ENCODE peak calls at places on chromosomes 5 and 9, in five cellular contexts. One of them, this sample, is unnamed.

GRCh38 chr9:12765399-12765798 is 9.4 kb upstream of the LURAP1L start:
- DNase-seq in GM12878: no peak
- DNase-seq in HepG2: no peak
- DNase-seq in K562: no peak
- DNase-seq in H1: no peak
- DNase-seq in this sample: no peak

GRCh38 chr9:100602302-100602930 is 24.5 kb downstream of the CAVIN4 start:
- DNase-seq in H1: no peak
- DNase-seq in K562: peak
- DNase-seq in GM12878: no peak
- DNase-seq in HepG2: peak
- DNase-seq in this sample: no peak

GRCh38 chr9:5843450-5844249 is 10.7 kb upstream of the ERMP1 start:
- DNase-seq in K562: no peak
- DNase-seq in HepG2: peak
- DNase-seq in GM12878: no peak
- DNase-seq in H1: no peak
- DNase-seq in this sample: no peak

GRCh38 chr9:18569941-18570630 is 96.1 kb downstream of the ADAMTSL1 start:
- DNase-seq in GM12878: no peak
- DNase-seq in HepG2: no peak
- DNase-seq in H1: no peak
- DNase-seq in K562: no peak
- DNase-seq in this sample: no peak

GRCh38 chr5:123879071-123879470 is 367.1 kb downstream of the CSNK1G3 start:
- DNase-seq in H1: no peak
- DNase-seq in HepG2: no peak
- DNase-seq in GM12878: no peak
- DNase-seq in K562: no peak
- DNase-seq in this sample: no peak

GRCh38 chr9:110588296-110588695 is 8.8 kb upstream of the SVEP1 start:
- DNase-seq in K562: no peak
- DNase-seq in HepG2: no peak
- DNase-seq in H1: no peak
- DNase-seq in GM12878: no peak
- DNase-seq in this sample: no peak

GRCh38 chr9:112332977-112333638 is at the start of gene PTBP3:
- DNase-seq in H1: no peak
- DNase-seq in GM12878: no peak
- DNase-seq in K562: peak
- DNase-seq in HepG2: peak
- DNase-seq in this sample: peak

GRCh38 chr9:127788337-127789011 is 2.6 kb downstream of the CDK9 start:
- DNase-seq in HepG2: no peak
- DNase-seq in H1: no peak
- DNase-seq in GM12878: no peak
- DNase-seq in K562: no peak
- DNase-seq in this sample: no peak

GRCh38 chr5:81393430-81393782 is 528 bp downstream of the ACOT12 start:
- DNase-seq in K562: no peak
- DNase-seq in GM12878: no peak
- DNase-seq in HepG2: no peak
- DNase-seq in H1: no peak
- DNase-seq in this sample: no peak

GRCh38 chr5:108919591-108920326 is 172.1 kb downstream of the FER start:
- DNase-seq in K562: no peak
- DNase-seq in GM12878: no peak
- DNase-seq in HepG2: no peak
- DNase-seq in H1: no peak
- DNase-seq in this sample: no peak

GRCh38 chr9:11023201-11023600 is 410.4 kb upstream of the PTPRD start:
- DNase-seq in GM12878: no peak
- DNase-seq in H1: no peak
- DNase-seq in HepG2: no peak
- DNase-seq in K562: no peak
- DNase-seq in this sample: no peak

GRCh38 chr9:136059321-136059791 is 35.7 kb downstream of the NACC2 start:
- DNase-seq in H1: no peak
- DNase-seq in HepG2: no peak
- DNase-seq in K562: no peak
- DNase-seq in GM12878: no peak
- DNase-seq in this sample: peak

GRCh38 chr9:123614503-123615258 is 258.7 kb downstream of the CRB2 start:
- DNase-seq in K562: no peak
- DNase-seq in HepG2: no peak
- DNase-seq in H1: no peak
- DNase-seq in GM12878: no peak
- DNase-seq in this sample: no peak

GRCh38 chr9:93091056-93091452 is 5.0 kb upstream of the CARD19 start:
- DNase-seq in HepG2: no peak
- DNase-seq in K562: no peak
- DNase-seq in GM12878: no peak
- DNase-seq in H1: no peak
- DNase-seq in this sample: no peak

GRCh38 chr9:14962193-14962899 is 52.1 kb upstream of the FREM1 start:
- DNase-seq in GM12878: no peak
- DNase-seq in H1: no peak
- DNase-seq in HepG2: no peak
- DNase-seq in K562: no peak
- DNase-seq in this sample: no peak

GRCh38 chr5:140806834-140807775 is at the start of gene PCDHA4:
- DNase-seq in HepG2: peak
- DNase-seq in GM12878: no peak
- DNase-seq in H1: no peak
- DNase-seq in K562: peak
- DNase-seq in this sample: no peak

GRCh38 chr5:65292196-65292595 is 189.5 kb downstream of the ADAMTS6 start:
- DNase-seq in GM12878: no peak
- DNase-seq in K562: no peak
- DNase-seq in HepG2: no peak
- DNase-seq in H1: no peak
- DNase-seq in this sample: no peak

DNA sequence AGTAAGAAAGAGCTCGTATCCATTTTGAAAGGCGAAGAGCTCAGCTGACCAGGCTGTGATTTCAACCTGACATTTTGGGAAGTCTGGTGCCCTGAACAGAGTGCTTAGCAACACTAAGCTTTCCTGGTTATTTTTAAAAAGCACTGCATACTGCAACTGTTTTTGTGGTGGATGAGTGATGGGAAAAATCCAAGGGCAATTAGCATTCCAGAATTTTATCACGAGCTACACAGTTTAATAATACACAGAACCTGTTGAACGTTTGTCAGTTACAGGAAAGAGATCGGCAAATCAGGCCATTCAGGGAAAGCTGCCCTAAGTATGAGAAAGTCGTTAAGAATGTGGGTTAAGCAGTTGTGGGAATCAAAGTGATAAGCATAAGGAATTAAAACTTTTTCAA is 25.9 kb downstream of the PUM3 start:
- DNase-seq in GM12878: no peak
- DNase-seq in HepG2: no peak
- DNase-seq in H1: no peak
- DNase-seq in K562: no peak
- DNase-seq in this sample: no peak
- TF ChIP-seq TAF1 in GM12878: no peak
- TF ChIP-seq TAF1 in HepG2: no peak
- TF ChIP-seq TAF1 in H1: no peak
- TF ChIP-seq TAF1 in K562: no peak
- TF ChIP-seq TAF1 in this sample: no peak

DNA sequence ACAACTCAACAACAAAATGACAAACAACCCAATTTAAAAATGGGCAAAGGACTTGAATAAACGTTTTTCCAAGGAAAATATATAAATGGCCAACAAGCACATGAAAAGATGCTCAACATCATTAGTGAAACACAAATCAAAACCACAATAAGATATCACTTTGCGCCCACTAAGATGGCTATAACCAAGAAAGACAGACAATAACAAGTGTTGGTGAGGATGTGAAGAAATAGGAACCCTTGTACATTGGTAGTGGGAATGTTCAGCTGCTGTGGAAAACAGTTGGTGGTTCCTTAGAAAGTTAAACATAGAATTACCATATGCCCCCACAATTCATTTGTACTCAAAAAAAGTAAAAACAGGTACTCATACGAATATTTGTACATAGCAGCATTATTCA is 39.2 kb upstream of the WDR41 start:
- DNase-seq in H1: no peak
- DNase-seq in GM12878: no peak
- DNase-seq in HepG2: no peak
- DNase-seq in K562: no peak
- DNase-seq in this sample: no peak
- TF ChIP-seq POLR2AphosphoS5 in H1: no peak
- TF ChIP-seq POLR2AphosphoS5 in GM12878: no peak
- TF ChIP-seq POLR2AphosphoS5 in HepG2: no peak
- TF ChIP-seq POLR2AphosphoS5 in K562: no peak
- TF ChIP-seq POLR2AphosphoS5 in this sample: no peak

GRCh38 chr9:26756881-26757280 is 135.7 kb downstream of the CAAP1 start:
- DNase-seq in K562: no peak
- DNase-seq in H1: no peak
- DNase-seq in GM12878: no peak
- DNase-seq in HepG2: no peak
- DNase-seq in this sample: no peak

GRCh38 chr9:26754494-26755188 is 138.0 kb downstream of the CAAP1 start:
- DNase-seq in HepG2: no peak
- DNase-seq in GM12878: no peak
- DNase-seq in K562: no peak
- DNase-seq in H1: no peak
- DNase-seq in this sample: no peak

GRCh38 chr9:26755476-26755875 is 137.1 kb downstream of the CAAP1 start:
- DNase-seq in H1: no peak
- DNase-seq in GM12878: no peak
- DNase-seq in HepG2: no peak
- DNase-seq in K562: no peak
- DNase-seq in this sample: no peak

GRCh38 chr9:26750126-26750525 is 142.5 kb downstream of the CAAP1 start:
- DNase-seq in GM12878: no peak
- DNase-seq in HepG2: no peak
- DNase-seq in H1: no peak
- DNase-seq in K562: no peak
- DNase-seq in this sample: no peak

GRCh38 chr9:26753971-26754370 is 138.6 kb downstream of the CAAP1 start:
- DNase-seq in K562: no peak
- DNase-seq in GM12878: no peak
- DNase-seq in HepG2: no peak
- DNase-seq in H1: no peak
- DNase-seq in this sample: no peak
- TF ChIP-seq TAF1 in K562: no peak
- TF ChIP-seq TAF1 in GM12878: no peak
- TF ChIP-seq TAF1 in HepG2: no peak
- TF ChIP-seq TAF1 in H1: no peak
- TF ChIP-seq TAF1 in this sample: no peak

GRCh38 chr5:14410068-14410941 is 171.3 kb upstream of the OTULINL start:
- DNase-seq in K562: no peak
- DNase-seq in GM12878: no peak
- DNase-seq in HepG2: no peak
- DNase-seq in H1: no peak
- DNase-seq in this sample: no peak
- TF ChIP-seq POLR2AphosphoS5 in K562: no peak
- TF ChIP-seq POLR2AphosphoS5 in GM12878: no peak
- TF ChIP-seq POLR2AphosphoS5 in HepG2: no peak
- TF ChIP-seq POLR2AphosphoS5 in H1: no peak
- TF ChIP-seq POLR2AphosphoS5 in this sample: no peak

This sample was measured in GM12891.